ENCODE peak calls at places on chromosome 22, in four cellular contexts. Z is fibroblast of mammary gland; H is Right ventricle myocardium inferior; F is stimulated activated CD4-positive, alpha-beta T cell treated with anti-CD3 and anti-CD28 coated beads, Interleukin-1b, Interleukin-23, amount 100 ng/mL, for 24 hours. L is an unnamed sample.

GRCh38 chr22:49892226-49892899 is 25.9 kb downstream of the ALG12 start:
- DNase-seq in H (no peak), F (no peak), Z (no peak), L (no peak)

GRCh38 chr22:22348127-22348814 is 103.7 kb downstream of the VPREB1 start:
- DNase-seq in F (no peak), Z (no peak), H (no peak), L (no peak)

GRCh38 chr22:38944653-38945052 is 12.8 kb upstream of the APOBEC3A start:
- DNase-seq in Z (no peak), H (no peak), F (no peak), L (no peak)

GRCh38 chr22:28920757-28921584 is 37.6 kb downstream of the ZNRF3 start:
- DNase-seq in F (no peak), Z (no peak), H (no peak), L (no peak)

GRCh38 chr22:35622132-35622913 is 5.2 kb upstream of the MB start:
- DNase-seq in Z (no peak), H (peak), F (no peak), L (no peak)

GRCh38 chr22:27718186-27719032 is 83.1 kb downstream of the MN1 start:
- DNase-seq in F (no peak), Z (peak), H (peak), L (peak)

GRCh38 chr22:48739348-48740085 is 1088.2 kb downstream of the BRD1 start:
- DNase-seq in H (peak), Z (no peak), F (no peak), L (no peak)

GRCh38 chr22:38172489-38173155 is 9.0 kb downstream of the PLA2G6 start:
- DNase-seq in H (peak), Z (no peak), F (no peak), L (no peak)